ENCODE peak calls at places on chromosomes 5 and 9, in eight cellular contexts. L is suprapubic skin, M is body of pancreas, G is GM12891, U is sigmoid colon, D is A549, C is IMR-90, V is heart left ventricle. X is an unnamed sample.
A peak's percentile ranks its signal among the peaks of the same experiment; 100 is the strongest.

GRCh38 chr5:35180046-35180445 is 50.2 kb downstream of the PRLR start:
- DNase-seq in D (no peak), M (no peak), G (no peak), U (no peak), L (no peak), V (no peak), C (no peak), X (no peak)

GRCh38 chr5:129459485-129460120 is 495 bp upstream of the ADAMTS19 start:
- DNase-seq in U (no peak), M (peak; percentile 22), C (peak; percentile 4), L (no peak), V (peak; percentile 58), D (no peak), G (no peak), X (no peak)

GRCh38 chr5:61933787-61934626 is 372.0 kb upstream of the KIF2A start:
- DNase-seq in C (peak; percentile 29), L (no peak), U (no peak), V (peak; percentile 35), D (peak; percentile 27), M (peak; percentile 81), G (no peak), X (peak; percentile 29)

GRCh38 chr5:16687898-16688297 is 71.1 kb upstream of the RETREG1 start:
- DNase-seq in U (no peak), C (no peak), D (no peak), V (peak; percentile 39), L (no peak), M (no peak), G (no peak), X (no peak)

GRCh38 chr9:104027295-104027694 is 66.8 kb upstream of the SMC2 start:
- DNase-seq in M (no peak), C (no peak), V (no peak), D (no peak), G (peak; percentile 1), U (no peak), L (no peak), X (no peak)

GRCh38 chr9:111914749-111915424 is 18.3 kb downstream of the UGCG start:
- DNase-seq in U (no peak), M (no peak), V (no peak), G (no peak), L (no peak), C (no peak), D (no peak), X (peak; percentile 49)

GRCh38 chr5:125042243-125042887 is 295.9 kb upstream of the ZNF608 start:
- DNase-seq in V (no peak), M (no peak), C (peak; percentile 74), L (no peak), D (no peak), U (no peak), G (no peak), X (no peak)

GRCh38 chr5:74942622-74943286 is 76.6 kb upstream of the FAM169A start:
- DNase-seq in U (no peak), V (no peak), M (no peak), D (no peak), L (no peak), C (no peak), G (no peak), X (no peak)

GRCh38 chr5:82365026-82365425 is 86.9 kb upstream of the RPS23 start:
- DNase-seq in C (no peak), G (no peak), V (no peak), L (no peak), M (no peak), U (no peak), D (no peak), X (no peak)

GRCh38 chr5:143638654-143639053 is 173.3 kb upstream of the HMHB1 start:
- DNase-seq in G (no peak), U (no peak), V (no peak), M (no peak), C (no peak), L (no peak), D (no peak), X (no peak)

GRCh38 chr5:41093803-41094202 is 22.7 kb upstream of the MROH2B start:
- DNase-seq in D (no peak), M (no peak), C (no peak), V (no peak), G (no peak), U (no peak), L (no peak), X (no peak)

GRCh38 chr5:133884525-133885311 is 83.7 kb downstream of the C5orf15 start:
- DNase-seq in L (no peak), G (no peak), C (no peak), U (peak; percentile 70), M (no peak), V (no peak), D (no peak), X (no peak)

GRCh38 chr5:76104027-76104426 is 20.8 kb downstream of the SV2C start:
- DNase-seq in C (peak; percentile 19), M (peak; percentile 20), L (no peak), U (no peak), D (no peak), V (no peak), G (no peak), X (peak; percentile 41)

GRCh38 chr9:71271602-71272001 is 150.2 kb upstream of the TRPM3 start:
- DNase-seq in D (no peak), L (no peak), U (no peak), G (no peak), C (no peak), M (no peak), V (no peak), X (no peak)

GRCh38 chr5:124948062-124948753 is 201.8 kb upstream of the ZNF608 start:
- DNase-seq in C (no peak), L (no peak), G (no peak), V (peak; percentile 45), D (no peak), U (no peak), M (no peak), X (no peak)

GRCh38 chr5:124349931-124350330 is 396.5 kb downstream of the ZNF608 start:
- DNase-seq in M (no peak), C (no peak), L (no peak), D (no peak), G (no peak), V (no peak), U (no peak), X (no peak)

GRCh38 chr9:106892632-106893031 is 29.7 kb downstream of the ZNF462 start:
- DNase-seq in G (no peak), U (peak; percentile 83), L (no peak), D (peak; percentile 93), C (peak; percentile 98), M (peak; percentile 28), V (peak; percentile 50), X (no peak)

GRCh38 chr5:135822286-135822685 is 12.2 kb upstream of the SLC25A48 start:
- DNase-seq in U (no peak), G (no peak), M (no peak), L (no peak), D (no peak), C (no peak), V (no peak), X (no peak)

GRCh38 chr5:96080557-96080956 is 118.9 kb upstream of the ELL2 start:
- DNase-seq in G (no peak), U (no peak), C (peak; percentile 77), M (no peak), D (no peak), V (no peak), L (no peak), X (no peak)

GRCh38 chr9:27437652-27438373 is 86.3 kb upstream of the IFNK start:
- DNase-seq in L (no peak), M (no peak), G (no peak), C (no peak), V (no peak), U (no peak), D (no peak), X (no peak)

GRCh38 chr9:100690438-100690837 is 112.6 kb downstream of the CAVIN4 start:
- DNase-seq in M (no peak), C (no peak), L (no peak), U (no peak), V (no peak), D (no peak), G (no peak), X (peak; percentile 21)

GRCh38 chr9:10411272-10411671 is 201.5 kb downstream of the PTPRD start:
- DNase-seq in M (no peak), L (no peak), V (no peak), C (no peak), U (no peak), D (no peak), G (no peak), X (no peak)

GRCh38 chr9:127783111-127783621 is 2.7 kb upstream of the CDK9 start:
- DNase-seq in V (peak; percentile 48), U (peak; percentile 77), L (peak; percentile 90), C (no peak), G (no peak), M (no peak), D (no peak), X (no peak)

GRCh38 chr5:157731272-157732129 is at the start of gene THG1L:
- DNase-seq in U (peak; percentile 99), M (peak; percentile 96), C (peak; percentile 97), G (peak; percentile 71), D (peak; percentile 99), L (peak; percentile 100), V (peak; percentile 98), X (peak; percentile 97)
- TF ChIP-seq POLR2A in U (peak; percentile 19), M (peak; percentile 54), C (peak; percentile 85), G (peak; percentile 95), D (peak; percentile 88), L (peak; percentile 44), V (peak; percentile 50), X (peak; percentile 96)

GRCh38 chr5:146203011-146203871 is at the start of gene RBM27:
- DNase-seq in V (peak; percentile 97), C (peak; percentile 99), G (peak; percentile 95), L (peak; percentile 98), U (peak; percentile 99), D (peak; percentile 100), M (peak; percentile 97), X (peak; percentile 100)
- TF ChIP-seq POLR2A in V (peak; percentile 81), C (peak; percentile 83), G (no peak), L (no peak), U (peak; percentile 54), D (peak; percentile 46), M (peak; percentile 44), X (peak; percentile 88)

GRCh38 chr5:963673-964531 is 44.7 kb upstream of the NKD2 start:
- DNase-seq in U (no peak), D (no peak), L (no peak), V (peak; percentile 82), G (peak; percentile 61), C (peak; percentile 88), M (no peak), X (peak; percentile 78)
- TF ChIP-seq POLR2A in U (no peak), D (no peak), L (no peak), V (no peak), G (no peak), C (no peak), M (no peak), X (no peak)

DNA sequence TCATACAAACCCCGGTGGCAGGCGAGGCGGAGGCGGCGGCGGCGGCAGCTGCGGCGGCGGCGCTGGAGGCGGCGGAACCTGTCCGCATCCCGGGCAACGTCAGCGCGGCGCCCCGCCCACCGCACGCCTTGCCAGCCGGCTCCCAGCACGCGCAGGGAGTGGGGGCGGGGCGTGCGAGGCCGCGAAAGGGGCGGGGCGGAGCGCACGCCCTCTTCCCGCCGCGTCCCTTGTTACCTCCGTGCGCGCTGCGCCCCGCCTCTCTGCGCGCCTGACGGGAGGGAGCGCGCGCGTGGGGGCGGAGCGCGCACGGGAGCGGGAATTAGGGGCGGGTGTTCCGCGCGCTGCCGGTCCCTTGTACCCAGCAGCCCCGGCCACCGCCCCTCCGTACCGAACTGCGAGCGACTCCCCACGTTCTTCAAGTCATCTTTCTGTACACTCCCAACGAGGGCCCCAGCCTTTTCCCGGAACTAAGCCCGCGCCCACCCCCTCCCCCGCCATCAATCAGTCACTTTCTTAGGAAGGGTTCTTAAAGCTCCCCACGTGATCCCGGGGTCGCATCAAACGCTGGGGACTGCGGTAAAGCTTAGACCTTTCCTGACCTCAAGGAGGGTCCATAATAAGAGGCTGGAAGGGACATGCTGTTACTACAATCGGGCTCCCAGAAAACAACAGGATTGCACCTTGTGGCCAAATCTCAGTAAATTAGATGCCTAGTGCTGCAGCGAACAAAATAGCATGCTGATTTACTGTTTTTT is at the start of gene AGTPBP1:
- DNase-seq in V (peak; percentile 97), G (peak; percentile 79), M (peak; percentile 97), D (peak; percentile 64), C (peak; percentile 87), U (peak; percentile 97), L (peak; percentile 94), X (peak; percentile 87)
- TF ChIP-seq POLR2A in V (peak; percentile 77), G (no peak), M (no peak), D (peak; percentile 24), C (no peak), U (no peak), L (no peak), X (no peak)